ENCODE peak calls at places on chromosomes 5 and 9, in five cellular contexts. R is PC-9, D is PC-3, F is HCT116, P is SK-N-SH. V is an unnamed sample. For H3K9me2 and H3K27me3, the result is how much of the 10 kb centered on the place peaks cover.

GRCh38 chr5:38029431-38030065 is 189.7 kb upstream of the GDNF start:
- DNase-seq in R (no peak), D (peak), F (no peak), P (no peak), V (peak)

GRCh38 chr5:1553642-1554409 is 30.1 kb upstream of the LPCAT1 start:
- DNase-seq in R (no peak), D (no peak), F (no peak), P (no peak), V (no peak)

GRCh38 chr5:80793354-80793753 is 138.6 kb upstream of the DHFR start:
- DNase-seq in R (no peak), D (peak), F (no peak), P (no peak), V (peak)

GRCh38 chr9:29691758-29692407 is 2118.6 kb upstream of the C9orf72 start:
- DNase-seq in R (no peak), D (peak), F (peak), P (peak), V (peak)

GRCh38 chr5:139764250-139764791 is 31.3 kb upstream of the PSD2 start:
- DNase-seq in R (no peak), D (no peak), F (no peak), P (peak), V (peak)

GRCh38 chr9:90017704-90018103 is 412.9 kb downstream of the GADD45G start:
- DNase-seq in R (no peak), D (no peak), F (no peak), P (no peak), V (no peak)

GRCh38 chr5:95664204-95664786 is 17.7 kb downstream of the RFESD start:
- DNase-seq in R (no peak), D (peak), F (peak), P (no peak), V (peak)

GRCh38 chr9:9674461-9674860 is 938.3 kb downstream of the PTPRD start:
- DNase-seq in R (no peak), D (no peak), F (no peak), P (no peak), V (no peak)

GRCh38 chr5:15245913-15246312 is 254.1 kb upstream of the FBXL7 start:
- DNase-seq in R (no peak), D (no peak), F (no peak), P (no peak), V (no peak)

GRCh38 chr9:37425298-37425752 is 2.8 kb downstream of the GRHPR start:
- DNase-seq in R (no peak), D (no peak), F (no peak), P (no peak), V (no peak)

GRCh38 chr5:32254987-32255900 is 57.5 kb downstream of the MTMR12 start:
- DNase-seq in R (no peak), D (no peak), F (no peak), P (no peak), V (no peak)

GRCh38 chr9:34809504-34810186 is 99.7 kb upstream of the CCL21 start:
- DNase-seq in R (no peak), D (no peak), F (no peak), P (peak), V (peak)

GRCh38 chr5:103207653-103208052 is 50.9 kb upstream of the MACIR start:
- DNase-seq in R (no peak), D (no peak), F (no peak), P (no peak), V (no peak)

DNA sequence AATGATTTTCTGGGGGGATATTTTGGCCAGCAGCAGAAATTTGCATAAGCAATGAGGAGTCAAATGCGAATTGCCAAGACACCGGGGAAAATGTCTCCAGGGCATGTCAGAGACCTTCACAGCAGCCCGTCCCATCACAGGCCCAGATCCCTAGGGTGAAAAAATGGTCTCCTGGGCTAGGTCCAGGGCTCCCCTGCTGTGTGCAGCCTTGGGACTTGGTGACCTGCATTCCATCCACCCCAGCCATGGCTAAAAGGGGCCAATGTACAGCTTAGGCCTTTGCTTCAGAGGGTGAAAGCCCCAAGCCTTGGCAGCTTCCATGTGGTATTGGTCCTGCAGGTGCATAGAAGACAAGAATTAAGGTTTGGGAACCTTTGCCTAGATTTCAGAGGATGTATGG is 534.5 kb upstream of the MEF2C start:
- DNase-seq in R (no peak), D (no peak), F (no peak), P (no peak), V (no peak)
- H3K9me2 ChIP-seq in R (under half), D (under half), F (under half), P (under half), V (under half)

GRCh38 chr5:176979669-176980068 is 26.9 kb downstream of the UIMC1 start:
- DNase-seq in R (no peak), D (no peak), F (no peak), P (no peak), V (no peak)
- H3K27me3 ChIP-seq in R (under half), D (under half), F (under half), P (under half), V (under half)

GRCh38 chr9:79057576-79057975 is 514.2 kb upstream of the TLE4 start:
- DNase-seq in R (no peak), D (no peak), F (no peak), P (no peak), V (no peak)

GRCh38 chr9:79054500-79054899 is 517.3 kb upstream of the TLE4 start:
- DNase-seq in R (no peak), D (no peak), F (no peak), P (no peak), V (no peak)

GRCh38 chr9:79049371-79049770 is 522.4 kb upstream of the TLE4 start:
- DNase-seq in R (no peak), D (no peak), F (no peak), P (no peak), V (no peak)

GRCh38 chr9:79053613-79054012 is 518.2 kb upstream of the TLE4 start:
- DNase-seq in R (no peak), D (peak), F (no peak), P (no peak), V (no peak)
- H3K9me2 ChIP-seq in R (under half), D (under half), F (under half), P (under half), V (under half)

GRCh38 chr5:138282918-138283742 is 8.7 kb upstream of the GFRA3 start:
- DNase-seq in R (peak), D (peak), F (peak), P (peak), V (peak)
- H3K27me3 ChIP-seq in R (under half), D (under half), F (under half), P (under half), V (under half)

GRCh38 chr5:69149676-69150010 is 17.3 kb upstream of the CCNB1 start:
- DNase-seq in R (no peak), D (no peak), F (no peak), P (no peak), V (no peak)

GRCh38 chr5:69152731-69153130 is 14.2 kb upstream of the CCNB1 start:
- DNase-seq in R (no peak), D (no peak), F (no peak), P (no peak), V (no peak)

GRCh38 chr5:69148981-69149675 is 17.8 kb upstream of the CCNB1 start:
- DNase-seq in R (no peak), D (no peak), F (no peak), P (no peak), V (no peak)
- H3K9me2 ChIP-seq in R (under half), D (under half), F (under half), P (under half), V (under half)

DNA sequence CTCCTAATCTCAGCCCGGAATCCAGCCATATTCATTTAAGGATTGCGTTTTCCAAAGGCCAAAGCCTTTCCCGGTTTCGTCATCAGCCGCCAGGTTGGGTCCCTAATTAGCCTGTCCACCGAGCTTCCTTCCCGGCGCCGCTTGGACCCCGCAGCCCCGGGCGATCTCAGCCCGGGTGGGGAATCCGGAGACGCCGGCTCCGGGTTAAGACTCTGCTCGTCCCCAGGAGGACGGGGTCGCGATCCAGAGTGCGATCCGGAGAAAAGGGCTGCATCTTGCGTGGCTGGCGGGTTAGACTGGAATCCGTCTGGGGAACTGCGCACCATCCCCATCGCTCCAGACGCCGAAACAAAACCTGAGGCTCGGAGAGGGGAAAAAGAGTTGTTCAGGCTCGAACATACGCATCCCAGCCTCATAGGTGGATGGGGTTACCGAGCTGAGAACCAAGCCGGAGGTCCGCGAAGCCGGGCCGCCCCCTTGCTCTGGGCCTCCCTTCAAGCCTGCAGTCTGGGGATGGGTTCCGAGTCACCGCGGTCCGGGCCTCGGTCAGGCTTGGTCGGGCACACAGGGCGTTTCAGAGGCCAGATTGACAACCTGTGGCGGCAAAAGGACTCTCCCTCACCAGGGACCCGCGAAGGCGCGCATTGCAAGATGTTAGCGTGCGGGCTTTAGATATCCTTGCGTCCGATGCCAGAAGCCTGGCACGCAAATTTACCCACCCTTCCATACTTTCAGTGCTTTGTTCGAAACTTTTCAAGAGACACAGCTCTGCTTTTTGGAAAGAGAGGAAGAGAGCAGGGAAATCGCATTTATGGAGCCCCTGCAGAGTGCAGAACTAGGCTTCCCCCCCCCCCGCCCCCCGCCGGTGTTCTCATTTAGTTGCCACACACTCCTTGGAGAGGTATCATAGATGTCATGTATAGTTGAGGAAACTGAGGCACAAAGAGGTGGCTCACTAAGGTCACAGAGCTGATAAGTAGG is 7.9 kb downstream of the MSX2 start:
- DNase-seq in R (no peak), D (no peak), F (no peak), P (no peak), V (peak)
- H3K27me3 ChIP-seq in R (half or more), D (under half), F (under half), P (under half), V (half or more)

GRCh38 chr9:107188376-107188775 is 94.7 kb upstream of the RAD23B start:
- DNase-seq in R (no peak), D (no peak), F (no peak), P (no peak), V (no peak)

GRCh38 chr9:107190031-107190935 is 92.8 kb upstream of the RAD23B start:
- DNase-seq in R (no peak), D (peak), F (no peak), P (peak), V (no peak)

GRCh38 chr9:107198718-107199117 is 84.4 kb upstream of the RAD23B start:
- DNase-seq in R (no peak), D (no peak), F (no peak), P (no peak), V (no peak)

GRCh38 chr9:107190936-107191290 is 92.2 kb upstream of the RAD23B start:
- DNase-seq in R (no peak), D (no peak), F (no peak), P (no peak), V (no peak)

GRCh38 chr9:107193251-107193650 is 89.8 kb upstream of the RAD23B start:
- DNase-seq in R (no peak), D (no peak), F (no peak), P (no peak), V (no peak)
- H3K9me2 ChIP-seq in R (under half), D (under half), F (under half), P (under half), V (under half)

GRCh38 chr9:135189497-135189896 is 102.0 kb downstream of the OLFM1 start:
- DNase-seq in R (no peak), D (no peak), F (no peak), P (no peak), V (no peak)
- H3K27me3 ChIP-seq in R (half or more), D (under half), F (under half), P (under half), V (under half)

V was measured in GM23338.